ENCODE peak calls at places on chromosome 4, in eight cellular contexts. R is T47D; Z is HTR-8/SVneo; M is GM23248; I is fibroblast of pulmonary artery; V is NCI-H1694 treated with DMSO at 0.1 percent for 48 hours; Y is occipital lobe; E is activated CD8-positive, alpha-beta memory T cell treated with anti-CD3 and anti-CD28 coated beads for 1 hour. D is an unnamed sample.

GRCh38 chr4:2297606-2298517 is 36.0 kb upstream of the MXD4 start:
- DNase-seq in M (no peak), V (no peak), Y (no peak), I (no peak), Z (no peak), R (no peak), E (no peak), D (no peak)

GRCh38 chr4:140382732-140383131 is 9.3 kb downstream of the SCOC start:
- DNase-seq in Y (no peak), E (no peak), M (no peak), I (no peak), V (no peak), R (no peak), Z (no peak), D (no peak)

GRCh38 chr4:2338754-2339457 is 77.0 kb upstream of the MXD4 start:
- DNase-seq in M (no peak), E (no peak), V (no peak), I (no peak), Y (no peak), R (no peak), Z (no peak), D (no peak)

GRCh38 chr4:181949704-181950312 is 293.4 kb upstream of the TENM3 start:
- DNase-seq in R (no peak), M (no peak), E (no peak), I (no peak), Z (no peak), Y (no peak), V (no peak), D (no peak)

GRCh38 chr4:82680834-82681233 is 117.8 kb downstream of the SCD5 start:
- DNase-seq in I (no peak), V (no peak), Y (no peak), M (no peak), R (no peak), Z (no peak), E (no peak), D (no peak)

GRCh38 chr4:105598044-105598443 is 45.6 kb downstream of the ARHGEF38 start:
- DNase-seq in Y (no peak), I (no peak), M (no peak), E (no peak), Z (no peak), R (no peak), V (no peak), D (no peak)

GRCh38 chr4:175470141-175470540 is 341.9 kb downstream of the GPM6A start:
- DNase-seq in E (no peak), R (no peak), Z (peak; percentile 35), I (peak; percentile 35), Y (no peak), V (no peak), M (peak; percentile 36), D (no peak)

GRCh38 chr4:112953295-112953694 is 96.2 kb upstream of the ANK2 start:
- DNase-seq in I (no peak), E (no peak), Z (no peak), M (no peak), R (no peak), V (no peak), Y (no peak), D (no peak)

GRCh38 chr4:48557478-48557877 is 67.4 kb downstream of the ZAR1 start:
- DNase-seq in V (no peak), M (no peak), R (no peak), Y (no peak), I (peak; percentile 13), E (no peak), Z (peak; percentile 5), D (peak; percentile 22)

GRCh38 chr4:81652069-81652478 is 180.4 kb upstream of the RASGEF1B start:
- DNase-seq in Z (no peak), M (no peak), R (no peak), V (no peak), E (no peak), I (peak; percentile 15), Y (peak; percentile 21), D (no peak)

GRCh38 chr4:23882976-23883531 is 6.8 kb downstream of the PPARGC1A start:
- DNase-seq in Y (no peak), R (no peak), Z (no peak), E (no peak), I (no peak), V (no peak), M (no peak), D (no peak)

GRCh38 chr4:147984065-147984777 is 252.3 kb downstream of the ARHGAP10 start:
- DNase-seq in E (no peak), V (peak; percentile 17), I (peak; percentile 75), M (peak; percentile 59), Z (peak; percentile 60), Y (peak; percentile 12), R (peak; percentile 21), D (peak; percentile 50)

GRCh38 chr4:165136529-165136928 is 23.9 kb upstream of the TMEM192 start:
- DNase-seq in V (no peak), R (no peak), E (no peak), I (no peak), M (no peak), Z (no peak), Y (no peak), D (no peak)

GRCh38 chr4:35538807-35539206 is 705.5 kb downstream of the ARAP2 start:
- DNase-seq in R (no peak), M (no peak), E (no peak), V (no peak), Y (no peak), Z (no peak), I (peak; percentile 0), D (no peak)

GRCh38 chr4:184416913-184417734 is 57.2 kb downstream of the IRF2 start:
- DNase-seq in Y (no peak), V (no peak), Z (no peak), R (no peak), E (no peak), M (peak; percentile 49), I (no peak), D (no peak)

GRCh38 chr4:173998471-173999144 is 284.9 kb downstream of the FBXO8 start:
- DNase-seq in Y (no peak), M (no peak), I (no peak), Z (no peak), V (no peak), R (no peak), E (no peak), D (no peak)

GRCh38 chr4:1872918-1873269 is 1.7 kb downstream of the NSD2 start:
- DNase-seq in I (peak; percentile 59), Y (no peak), E (no peak), R (no peak), Z (no peak), V (no peak), M (peak; percentile 87), D (no peak)

GRCh38 chr4:22679518-22679897 is 13.2 kb upstream of the GBA3 start:
- DNase-seq in E (no peak), Z (no peak), M (no peak), R (no peak), V (no peak), I (peak; percentile 21), Y (no peak), D (no peak)

GRCh38 chr4:89836031-89836777 is 757 bp downstream of the SNCA start:
- DNase-seq in V (peak; percentile 3), Z (peak; percentile 4), Y (peak; percentile 26), I (no peak), E (no peak), R (no peak), M (peak; percentile 3), D (no peak)

GRCh38 chr4:104815593-104816156 is 321.0 kb upstream of the CXXC4 start:
- DNase-seq in I (no peak), V (no peak), R (no peak), E (no peak), Y (no peak), M (no peak), Z (no peak), D (no peak)

GRCh38 chr4:17597517-17597916 is 16.9 kb upstream of the MED28 start:
- DNase-seq in Z (peak; percentile 21), E (no peak), I (peak; percentile 21), Y (no peak), M (peak; percentile 23), R (peak; percentile 19), V (no peak), D (peak; percentile 45)

GRCh38 chr4:122000849-122001248 is 49.0 kb upstream of the TRPC3 start:
- DNase-seq in M (no peak), V (no peak), R (no peak), Y (no peak), E (no peak), Z (no peak), I (no peak), D (no peak)

GRCh38 chr4:119231517-119231916 is 19.0 kb downstream of the USP53 start:
- DNase-seq in Z (no peak), R (no peak), M (no peak), Y (no peak), E (no peak), V (no peak), I (no peak), D (no peak)

GRCh38 chr4:140042634-140043033 is 111.3 kb downstream of the MAML3 start:
- DNase-seq in R (no peak), I (no peak), E (no peak), Z (no peak), M (no peak), V (no peak), Y (no peak), D (no peak)

GRCh38 chr4:142452132-142452855 is 393.8 kb downstream of the INPP4B start:
- DNase-seq in I (peak; percentile 24), M (peak; percentile 66), Z (no peak), V (no peak), R (no peak), Y (no peak), E (no peak), D (no peak)

GRCh38 chr4:7460591-7460990 is 25.9 kb upstream of the PSAPL1 start:
- DNase-seq in Y (no peak), M (no peak), E (no peak), R (no peak), I (no peak), V (no peak), Z (no peak), D (no peak)

GRCh38 chr4:6465985-6466384 is 6.4 kb downstream of the PPP2R2C start:
- DNase-seq in Z (no peak), I (no peak), Y (no peak), V (no peak), E (no peak), R (no peak), M (no peak), D (no peak)

GRCh38 chr4:67122029-67122428 is 423.3 kb downstream of the CENPC start:
- DNase-seq in M (no peak), E (no peak), Z (peak; percentile 3), I (peak; percentile 6), Y (no peak), V (no peak), R (peak; percentile 16), D (peak; percentile 5)

GRCh38 chr4:38728651-38729141 is 54.1 kb downstream of the TLR10 start:
- DNase-seq in Z (no peak), I (no peak), V (no peak), M (no peak), R (no peak), E (no peak), Y (no peak), D (peak; percentile 25)

GRCh38 chr4:153364061-153364460 is 19.6 kb downstream of the MND1 start:
- DNase-seq in Z (no peak), V (no peak), Y (no peak), M (no peak), E (no peak), R (no peak), I (no peak), D (no peak)

GRCh38 chr4:56704074-56704473 is 23.0 kb upstream of the HOPX start:
- DNase-seq in I (no peak), M (peak; percentile 55), Y (no peak), R (no peak), Z (no peak), V (no peak), E (no peak), D (no peak)

GRCh38 chr4:6773106-6773505 is 9.4 kb upstream of the KIAA0232 start:
- DNase-seq in M (peak; percentile 11), I (no peak), Z (no peak), Y (no peak), R (peak; percentile 56), V (no peak), E (no peak), D (no peak)

GRCh38 chr4:20192754-20193521 is 58.8 kb upstream of the SLIT2 start:
- DNase-seq in R (no peak), V (no peak), E (no peak), Y (no peak), Z (no peak), I (peak; percentile 42), M (peak; percentile 50), D (no peak)

GRCh38 chr4:90159193-90159592 is 32.0 kb downstream of the CCSER1 start:
- DNase-seq in Y (no peak), M (peak; percentile 0), V (no peak), E (no peak), I (no peak), R (no peak), Z (no peak), D (no peak)